ENCODE peak calls at places on chromosomes 1 and 21, in eight cellular contexts. D is WTC11; I is stimulated activated CD8-positive, alpha-beta memory T cell treated with anti-CD3 and anti-CD28 coated beads, Interleukin-2, amount 100 ng/mL, for 1 hour; F is activated T-helper 2 cell treated with anti-CD3 and anti-CD28 coated beads, Interferon-gamma antibody, Interleukin-2, Interleukin-4, amounts not matched to agents 10 μg/mL and 5 μg/mL and 100 μg/mL, durations not matched to agents 14 hours and 24 hours and 36 hours; N is stimulated activated CD4-positive, alpha-beta T cell treated with anti-CD3 and anti-CD28 coated beads, Interleukin-4, amount 100 ng/mL, for 4 hours; C is IMR-90; B is transverse colon; E is small intestine. P is an unnamed sample.

GRCh38 chr1:89908993-89909436 is 85.9 kb upstream of the ZNF326 start:
- DNase-seq in D (no peak), I (no peak), F (no peak), N (no peak), C (peak; percentile 79), B (no peak), E (no peak), P (no peak)

GRCh38 chr1:64482720-64483119 is 12.8 kb downstream of the CACHD1 start:
- DNase-seq in D (no peak), I (no peak), F (no peak), N (no peak), C (no peak), B (no peak), E (peak; percentile 29), P (no peak)

GRCh38 chr1:61141288-61142044 is 59.1 kb downstream of the NFIA start:
- DNase-seq in D (no peak), I (no peak), F (no peak), N (no peak), C (peak; percentile 35), B (no peak), E (peak; percentile 49), P (no peak)

GRCh38 chr1:6596351-6596750 is 6.3 kb downstream of the KLHL21 start:
- DNase-seq in D (no peak), I (no peak), F (no peak), N (no peak), C (no peak), B (no peak), E (no peak), P (no peak)

GRCh38 chr1:47638713-47639112 is 200.9 kb downstream of the FOXD2 start:
- DNase-seq in D (no peak), I (no peak), F (no peak), N (no peak), C (no peak), B (no peak), E (no peak), P (no peak)

GRCh38 chr1:4027492-4028138 is 127.5 kb upstream of the C1orf174 start:
- DNase-seq in D (no peak), I (no peak), F (no peak), N (no peak), C (no peak), B (peak; percentile 25), E (no peak), P (no peak)

GRCh38 chr1:67773462-67773861 is 59.8 kb downstream of the GNG12 start:
- DNase-seq in D (no peak), I (no peak), F (no peak), N (no peak), C (peak; percentile 60), B (no peak), E (no peak), P (no peak)

GRCh38 chr1:228390649-228391048 is 16.0 kb downstream of the TRIM11 start:
- DNase-seq in D (no peak), I (no peak), F (no peak), N (no peak), C (no peak), B (no peak), E (no peak), P (no peak)

GRCh38 chr1:54980046-54980527 is 341 bp upstream of the TMEM61 start:
- DNase-seq in D (no peak), I (no peak), F (no peak), N (no peak), C (no peak), B (no peak), E (no peak), P (no peak)

GRCh38 chr21:31660134-31660565 is 657 bp downstream of the SOD1 start:
- DNase-seq in D (peak; percentile 41), I (no peak), F (no peak), N (no peak), C (no peak), B (peak; percentile 61), E (peak; percentile 35), P (peak; percentile 78)

GRCh38 chr1:62180649-62181048 is 14.0 kb upstream of the L1TD1 start:
- DNase-seq in D (no peak), I (no peak), F (no peak), N (no peak), C (no peak), B (peak; percentile 41), E (peak; percentile 19), P (peak; percentile 38)

GRCh38 chr1:201022824-201023516 is 544 bp downstream of the KIF21B start:
- DNase-seq in D (peak; percentile 56), I (no peak), F (no peak), N (peak; percentile 27), C (no peak), B (peak; percentile 42), E (no peak), P (no peak)

GRCh38 chr1:71587961-71588360 is 507.1 kb upstream of the ZRANB2 start:
- DNase-seq in D (no peak), I (no peak), F (no peak), N (no peak), C (peak; percentile 47), B (no peak), E (no peak), P (no peak)